ENCODE peak calls at places on chromosomes 2 and 18, in six cellular contexts. G is right cardiac atrium; L is GM12865; Z is CD8-positive, alpha-beta memory T cell; Y is endothelial cell of umbilical vein; W is H7. V is an unnamed sample.

GRCh38 chr18:6509417-6510198 is 94.9 kb upstream of the L3MBTL4 start:
- DNase-seq in Y (no peak), W (no peak), Z (no peak), L (peak; percentile 5), G (no peak), V (no peak)

GRCh38 chr2:120221616-120222015 is 1.6 kb downstream of the TMEM185B start:
- DNase-seq in W (peak; percentile 11), Y (no peak), L (no peak), G (no peak), Z (no peak), V (no peak)

GRCh38 chr18:44620821-44621220 is 59.9 kb upstream of the SETBP1 start:
- DNase-seq in G (no peak), Y (no peak), Z (no peak), L (no peak), W (no peak), V (no peak)

GRCh38 chr2:12504443-12504842 is 212.3 kb upstream of the TRIB2 start:
- DNase-seq in W (no peak), Z (no peak), L (peak; percentile 65), G (no peak), Y (peak; percentile 43), V (no peak)

GRCh38 chr2:171086352-171087290 is 74.1 kb downstream of the TLK1 start:
- DNase-seq in W (peak; percentile 26), G (peak; percentile 28), Z (peak; percentile 27), Y (peak; percentile 92), L (peak; percentile 41), V (no peak)

GRCh38 chr2:3430211-3430610 is 50.7 kb downstream of the TRAPPC12 start:
- DNase-seq in W (no peak), G (no peak), Y (no peak), L (no peak), Z (no peak), V (no peak)

GRCh38 chr18:64037812-64038414 is 68.0 kb downstream of the SERPINB8 start:
- DNase-seq in Y (peak; percentile 54), W (peak; percentile 71), L (peak; percentile 49), Z (no peak), G (no peak), V (no peak)

GRCh38 chr18:3594760-3595241 is 144.8 kb downstream of the TGIF1 start:
- DNase-seq in Y (no peak), W (no peak), Z (no peak), G (peak; percentile 55), L (no peak), V (no peak)

GRCh38 chr2:158486970-158487325 is 30.2 kb downstream of the PKP4 start:
- DNase-seq in Z (no peak), Y (no peak), W (no peak), L (no peak), G (no peak), V (no peak)

GRCh38 chr2:151762694-151763093 is 28.4 kb upstream of the NEB start:
- DNase-seq in Z (no peak), Y (no peak), W (no peak), G (no peak), L (no peak), V (no peak)

GRCh38 chr2:121648611-121649401 is 456 bp downstream of the CLASP1 start:
- DNase-seq in Z (peak; percentile 60), Y (peak; percentile 64), G (peak; percentile 88), W (peak; percentile 90), L (peak; percentile 68), V (peak; percentile 74)

GRCh38 chr2:127864877-127865276 is 6.9 kb upstream of the POLR2D start:
- DNase-seq in Z (no peak), W (peak; percentile 57), G (no peak), Y (no peak), L (no peak), V (no peak)

GRCh38 chr18:43125471-43125870 is 10.0 kb upstream of the RIT2 start:
- DNase-seq in Y (no peak), G (no peak), L (no peak), Z (no peak), W (no peak), V (no peak)

GRCh38 chr18:74251297-74252031 is 40.3 kb downstream of the CYB5A start:
- DNase-seq in Y (peak; percentile 56), W (no peak), G (no peak), L (no peak), Z (no peak), V (no peak)

GRCh38 chr2:241216211-241216761 is 27.8 kb downstream of the ANO7 start:
- DNase-seq in W (peak; percentile 85), L (no peak), Y (no peak), Z (no peak), G (peak; percentile 62), V (no peak)

GRCh38 chr2:218861645-218862318 is 2.2 kb downstream of the WNT6 start:
- DNase-seq in Z (no peak), Y (no peak), L (no peak), G (no peak), W (peak; percentile 27), V (peak; percentile 6)

GRCh38 chr2:180495606-180496005 is 484.8 kb upstream of the UBE2E3 start:
- DNase-seq in Z (no peak), L (no peak), Y (no peak), G (no peak), W (no peak), V (no peak)
- H3K4me3 ChIP-seq in Z (no peak overlapping the region), L (no peak overlapping the region), Y (no peak overlapping the region), G (no peak overlapping the region), W (no peak overlapping the region), V (no peak overlapping the region)

DNA sequence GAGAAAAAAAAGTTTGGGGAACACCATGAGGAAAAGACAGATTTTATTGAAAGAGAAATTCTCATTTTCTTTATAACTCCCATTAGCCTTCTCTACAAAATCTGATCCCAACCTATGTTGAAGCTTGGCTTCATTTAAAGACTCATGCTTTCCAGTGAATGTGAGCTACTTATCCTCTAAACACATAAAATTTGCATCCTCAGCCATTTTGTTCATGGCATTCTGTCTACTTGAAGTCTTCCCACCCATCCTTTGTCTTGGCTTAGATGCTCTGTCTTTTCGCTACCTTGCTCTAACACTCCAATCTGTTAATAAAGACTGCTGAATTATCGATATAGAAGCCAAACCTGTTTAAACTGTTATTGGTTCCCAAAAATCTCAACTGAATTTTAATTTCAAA is 39.3 kb downstream of the GDF7 start:
- DNase-seq in Y (no peak), W (no peak), L (no peak), G (no peak), Z (no peak), V (no peak)
- H3K4me3 ChIP-seq in Y (no peak overlapping the region), W (no peak overlapping the region), L (no peak overlapping the region), G (no peak overlapping the region), Z (no peak overlapping the region), V (no peak overlapping the region)

GRCh38 chr2:48551548-48551947 is 21.6 kb downstream of the STON1 start:
- DNase-seq in W (no peak), Y (no peak), L (no peak), Z (no peak), G (no peak), V (no peak)
- H3K4me3 ChIP-seq in W (no peak overlapping the region), Y (no peak overlapping the region), L (no peak overlapping the region), Z (no peak overlapping the region), G (no peak overlapping the region), V (no peak overlapping the region)

GRCh38 chr2:224984641-224985040 is 57.6 kb downstream of the DOCK10 start:
- DNase-seq in W (no peak), Z (no peak), G (no peak), Y (no peak), L (peak; percentile 31), V (no peak)
- H3K4me3 ChIP-seq in W (no peak overlapping the region), Z (no peak overlapping the region), G (no peak overlapping the region), Y (no peak overlapping the region), L (no peak overlapping the region), V (no peak overlapping the region)

DNA sequence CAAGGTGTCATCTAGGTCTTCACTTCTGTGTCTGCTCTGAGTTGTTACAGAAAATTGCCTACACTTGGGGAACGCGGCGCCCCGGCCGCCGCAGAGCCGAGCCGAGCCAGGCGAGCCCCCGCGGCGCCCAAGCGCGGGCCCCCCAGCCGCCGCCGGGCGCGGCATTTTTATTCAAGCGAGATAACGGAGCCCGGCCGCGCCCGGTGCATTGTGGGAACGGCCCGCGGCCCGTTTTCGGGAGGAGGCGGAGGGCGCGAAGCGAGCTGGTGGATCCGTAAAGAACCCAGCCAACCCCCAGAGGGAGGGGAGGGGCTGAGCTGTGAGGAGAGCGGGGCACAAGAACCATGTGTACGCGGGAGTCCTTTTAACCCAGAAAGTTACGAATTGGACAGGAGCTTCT is 191.8 kb downstream of the FTCDNL1 start:
- DNase-seq in Z (no peak), L (no peak), Y (peak; percentile 17), G (peak; percentile 71), W (peak; percentile 84), V (peak; percentile 50)
- H3K4me3 ChIP-seq in Z (no peak overlapping the region), L (no peak overlapping the region), Y (peak overlapping the region; percentile 27), G (peak overlapping the region; percentile 47), W (peak overlapping the region; percentile 21), V (peak overlapping the region; percentile 12)

GRCh38 chr2:28102455-28102874 is 211.9 kb downstream of the BABAM2 start:
- DNase-seq in Y (peak; percentile 91), G (no peak), L (no peak), Z (no peak), W (no peak), V (no peak)
- H3K4me3 ChIP-seq in Y (no peak overlapping the region), G (peak overlapping the region; percentile 33), L (no peak overlapping the region), Z (no peak overlapping the region), W (no peak overlapping the region), V (no peak overlapping the region)

DNA sequence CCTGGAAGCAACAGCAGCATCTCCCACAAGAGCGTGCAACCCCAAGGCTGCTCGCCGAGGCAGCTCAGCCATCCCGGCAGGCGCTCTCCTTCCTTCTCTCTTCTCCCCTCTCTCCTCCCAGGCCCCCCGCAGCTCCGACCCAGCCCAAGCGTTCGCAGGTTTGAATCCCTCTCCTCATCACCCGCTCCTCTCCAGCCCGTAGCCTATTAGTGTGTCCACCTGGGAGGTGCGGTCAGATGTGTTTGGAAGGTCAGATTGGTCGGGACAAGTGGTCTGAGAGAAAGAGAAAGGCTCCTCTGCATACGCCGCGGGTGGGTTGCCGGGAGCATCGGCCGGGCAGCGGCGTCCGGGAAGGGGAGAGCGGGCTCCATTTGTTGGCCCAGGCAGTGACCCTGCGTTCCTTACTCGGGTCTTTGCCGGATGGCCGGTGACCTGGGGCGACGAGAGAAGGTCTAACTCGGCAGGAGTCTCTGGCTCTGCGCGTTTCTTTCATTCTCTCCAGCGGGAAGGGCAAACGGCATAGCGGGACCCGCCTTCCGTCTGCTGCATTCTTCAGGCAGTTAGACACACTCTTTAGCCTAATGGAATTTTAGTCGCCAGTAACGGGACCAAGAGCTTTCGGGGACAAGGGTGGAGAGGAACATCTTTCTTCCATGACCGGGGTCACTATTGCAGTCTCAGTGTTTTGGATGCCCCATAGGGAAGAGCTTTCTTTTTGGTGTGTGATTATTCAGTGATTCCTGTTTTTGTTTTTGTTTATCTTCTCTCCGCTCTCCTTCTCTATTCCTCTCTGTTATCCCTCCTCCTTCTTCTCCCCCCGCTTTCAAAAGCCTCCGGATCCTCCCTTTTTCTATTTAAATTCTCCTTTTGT is 1.1 kb upstream of the TMEFF2 start:
- DNase-seq in L (no peak), Y (peak; percentile 43), W (peak; percentile 64), G (peak; percentile 50), Z (no peak), V (peak; percentile 45)
- H3K4me3 ChIP-seq in L (no peak overlapping the region), Y (peak overlapping the region; percentile 43), W (peak overlapping the region; percentile 60), G (peak overlapping the region; percentile 64), Z (peak overlapping the region; percentile 51), V (peak overlapping the region; percentile 57)

V was measured in lower lobe of right lung.